ENCODE peak calls at places on chromosomes 6 and 20, in four cellular contexts. K, L, A and Q are unnamed samples. For H3K9me3, the result is how much of the 10 kb centered on the place peaks cover.

GRCh38 chr6:50271266-50271665 is 221.5 kb upstream of the DEFB112 start:
- DNase-seq in L (no peak), A (no peak), K (no peak), Q (no peak)

GRCh38 chr6:13378669-13379590 is 50.6 kb upstream of the TBC1D7 start:
- DNase-seq in K (peak), A (peak), L (no peak), Q (no peak)

GRCh38 chr6:31163922-31164321 is 5.5 kb downstream of the TCF19 start:
- DNase-seq in A (no peak), L (no peak), K (no peak), Q (no peak)

GRCh38 chr20:23340524-23340923 is 10.1 kb upstream of the NXT1 start:
- DNase-seq in A (peak), L (peak), K (peak), Q (peak)

GRCh38 chr20:15653396-15654207 is 919.6 kb downstream of the KIF16B start:
- DNase-seq in L (no peak), A (no peak), K (no peak), Q (no peak)

GRCh38 chr6:89335164-89335563 is 17.4 kb downstream of the UBE2J1 start:
- DNase-seq in K (no peak), A (no peak), L (no peak), Q (no peak)

GRCh38 chr20:10672579-10673127 is 1.1 kb downstream of the JAG1 start:
- DNase-seq in A (peak), L (peak), K (peak), Q (peak)

GRCh38 chr20:57391439-57392129 is 388 bp downstream of the RBM38 start:
- DNase-seq in A (peak), K (peak), L (peak), Q (peak)

GRCh38 chr20:32798046-32798985 is 21.4 kb upstream of the MAPRE1 start:
- DNase-seq in L (no peak), K (no peak), A (no peak), Q (no peak)

GRCh38 chr6:5513393-5513792 is 252.1 kb downstream of the FARS2 start:
- DNase-seq in L (no peak), A (no peak), K (no peak), Q (no peak)

GRCh38 chr6:25863360-25863759 is 10.7 kb downstream of the SLC17A3 start:
- DNase-seq in K (no peak), A (no peak), L (no peak), Q (no peak)

GRCh38 chr6:108080010-108080780 is 5.7 kb upstream of the OSTM1 start:
- DNase-seq in L (no peak), K (no peak), A (no peak), Q (peak)

GRCh38 chr6:90261801-90262200 is 34.8 kb downstream of the BACH2 start:
- DNase-seq in A (no peak), K (no peak), L (no peak), Q (no peak)

GRCh38 chr6:43698584-43699349 is 11.2 kb upstream of the MRPS18A start:
- DNase-seq in L (peak), A (peak), K (no peak), Q (peak)

GRCh38 chr6:139679516-139680179 is 305.2 kb upstream of the CITED2 start:
- DNase-seq in L (no peak), A (no peak), K (no peak), Q (peak)

GRCh38 chr20:62111148-62111547 is 11.1 kb upstream of the LSM14B start:
- DNase-seq in L (no peak), A (no peak), K (no peak), Q (no peak)
- H3K9me3 ChIP-seq in L (under half), A (under half), K (under half), Q (under half)

GRCh38 chr6:145551164-145551563 is 184.2 kb downstream of the EPM2A start:
- DNase-seq in K (no peak), A (no peak), L (no peak), Q (peak)
- H3K4me3 ChIP-seq in K (no peak), A (no peak), L (no peak), Q (no peak)

GRCh38 chr20:2799688-2800589 is 488 bp downstream of the CPXM1 start:
- DNase-seq in L (peak), K (no peak), A (peak), Q (peak)
- TF ChIP-seq EZH2phosphoT487 in L (no peak), K (no peak), A (no peak), Q (no peak)

GRCh38 chr6:96491926-96492325 is 29.7 kb upstream of the UFL1 start:
- DNase-seq in A (no peak), L (no peak), K (no peak), Q (no peak)
- H3K9me3 ChIP-seq in A (under half), L (under half), K (under half), Q (under half)

DNA sequence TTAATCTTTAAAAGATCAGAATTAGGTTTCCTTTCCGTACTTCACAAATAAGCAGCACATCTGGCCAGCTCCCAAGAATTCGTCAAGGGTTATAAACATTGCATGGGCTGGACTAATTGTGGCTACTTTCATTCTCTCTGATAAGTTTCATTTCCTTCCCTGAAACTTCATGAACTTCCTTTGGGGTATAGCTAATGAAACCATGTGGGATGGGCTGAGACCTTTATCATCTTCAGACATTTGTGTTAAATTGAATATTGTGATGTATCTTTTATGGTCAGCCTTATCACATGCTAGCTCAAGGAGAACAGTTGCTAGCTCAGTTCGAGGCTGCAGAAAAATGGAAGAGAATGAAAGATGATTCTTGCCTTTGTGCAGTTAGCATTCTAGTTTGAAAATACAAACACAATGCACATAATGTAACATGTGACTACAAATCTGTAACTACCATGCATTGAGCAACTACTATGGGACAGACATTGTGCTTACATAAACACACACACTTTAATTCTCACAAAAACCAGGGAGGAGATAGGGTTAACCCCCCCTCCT is 1.7 kb upstream of the GMPR start:
- DNase-seq in K (no peak), L (no peak), A (no peak), Q (peak)
- H3K4me3 ChIP-seq in K (no peak), L (no peak), A (no peak), Q (peak)

GRCh38 chr6:32843979-32844838 is at the start of gene PSMB8:
- DNase-seq in A (peak), K (peak), L (peak), Q (peak)

GRCh38 chr6:32843321-32843978 is 397 bp downstream of the PSMB8 start:
- DNase-seq in L (no peak), K (peak), A (no peak), Q (peak)

GRCh38 chr6:32844839-32845372 is 1.1 kb upstream of the PSMB8 start:
- DNase-seq in K (no peak), A (no peak), L (no peak), Q (no peak)

GRCh38 chr6:32847004-32847403 is 3.2 kb upstream of the PSMB8 start:
- DNase-seq in A (no peak), K (no peak), L (no peak), Q (no peak)

DNA sequence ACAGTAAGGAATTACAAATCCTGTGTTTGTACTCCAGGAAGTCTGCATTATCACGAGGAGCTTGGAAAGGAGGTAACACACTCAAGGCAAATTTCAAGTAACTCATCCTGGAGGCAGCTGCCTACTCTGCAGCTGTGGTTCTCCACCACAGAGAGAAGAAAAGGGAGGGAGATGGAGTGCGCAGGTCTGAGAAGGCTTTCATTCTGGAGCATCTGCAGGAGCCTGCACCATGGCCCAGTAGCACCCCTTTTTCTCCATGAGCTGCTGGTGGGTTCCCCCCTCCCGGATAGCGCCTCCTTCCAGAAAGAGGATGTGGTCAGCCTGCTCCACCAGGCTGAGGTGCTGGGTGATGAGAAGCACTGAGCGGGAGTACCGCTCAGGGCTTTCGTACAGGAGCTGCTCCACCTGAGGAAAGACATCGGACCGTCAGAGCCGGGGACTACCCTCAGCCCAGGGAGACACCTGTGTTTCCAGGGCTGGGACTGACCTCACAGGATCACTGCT is 1.6 kb upstream of the PSMB8 start:
- DNase-seq in K (peak), A (no peak), L (no peak), Q (no peak)
- TF ChIP-seq EZH2phosphoT487 in K (no peak), A (no peak), L (no peak), Q (no peak)

GRCh38 chr6:159256128-159256527 is 86.9 kb downstream of the FNDC1 start:
- DNase-seq in A (no peak), L (no peak), K (no peak), Q (no peak)
- H3K9me3 ChIP-seq in A (under half), L (under half), K (under half), Q (under half)